ENCODE peak calls at places on chromosomes 5 and 9, in eight cellular contexts. One of them, this sample, is unnamed.

GRCh38 chr9:71816782-71817549 is 48.7 kb upstream of the CEMIP2 start:
- DNase-seq in epithelial cell of esophagus: no peak
- DNase-seq in kidney glomerular epithelial cell: no peak
- DNase-seq in BE2C: no peak
- DNase-seq in foreskin keratinocyte: no peak
- DNase-seq in stimulated activated CD4-positive, alpha-beta T cell treated with anti-CD3 and anti-CD28 coated beads, TNF-alpha, amount 100 ng/mL, for 24 hours: no peak
- DNase-seq in activated CD4-positive, alpha-beta T cell treated with anti-CD3 and anti-CD28 coated beads, Interleukin-2, amount 10 ng/mL, durations not matched to agents 24 days and 14 days: no peak
- DNase-seq in COR-L47: no peak
- DNase-seq in this sample: no peak

GRCh38 chr5:132371603-132371994 is 2.1 kb downstream of the SLC22A5 start:
- DNase-seq in epithelial cell of esophagus: no peak
- DNase-seq in kidney glomerular epithelial cell: no peak
- DNase-seq in BE2C: no peak
- DNase-seq in foreskin keratinocyte: no peak
- DNase-seq in stimulated activated CD4-positive, alpha-beta T cell treated with anti-CD3 and anti-CD28 coated beads, TNF-alpha, amount 100 ng/mL, for 24 hours: no peak
- DNase-seq in activated CD4-positive, alpha-beta T cell treated with anti-CD3 and anti-CD28 coated beads, Interleukin-2, amount 10 ng/mL, durations not matched to agents 24 days and 14 days: no peak
- DNase-seq in COR-L47: no peak
- DNase-seq in this sample: no peak

GRCh38 chr9:79384506-79384905 is 187.3 kb upstream of the TLE4 start:
- DNase-seq in epithelial cell of esophagus: peak; percentile 14
- DNase-seq in kidney glomerular epithelial cell: no peak
- DNase-seq in BE2C: no peak
- DNase-seq in foreskin keratinocyte: peak; percentile 12
- DNase-seq in stimulated activated CD4-positive, alpha-beta T cell treated with anti-CD3 and anti-CD28 coated beads, TNF-alpha, amount 100 ng/mL, for 24 hours: no peak
- DNase-seq in activated CD4-positive, alpha-beta T cell treated with anti-CD3 and anti-CD28 coated beads, Interleukin-2, amount 10 ng/mL, durations not matched to agents 24 days and 14 days: no peak
- DNase-seq in COR-L47: no peak
- DNase-seq in this sample: no peak

GRCh38 chr9:134025606-134026541 is 593 bp downstream of the BRD3OS start:
- DNase-seq in epithelial cell of esophagus: peak; percentile 32
- DNase-seq in kidney glomerular epithelial cell: no peak
- DNase-seq in BE2C: peak; percentile 59
- DNase-seq in foreskin keratinocyte: peak; percentile 8
- DNase-seq in stimulated activated CD4-positive, alpha-beta T cell treated with anti-CD3 and anti-CD28 coated beads, TNF-alpha, amount 100 ng/mL, for 24 hours: peak; percentile 15
- DNase-seq in activated CD4-positive, alpha-beta T cell treated with anti-CD3 and anti-CD28 coated beads, Interleukin-2, amount 10 ng/mL, durations not matched to agents 24 days and 14 days: peak; percentile 86
- DNase-seq in COR-L47: peak; percentile 53
- DNase-seq in this sample: no peak

GRCh38 chr9:76255781-76256455 is 138.3 kb downstream of the RFK start:
- DNase-seq in epithelial cell of esophagus: peak; percentile 89
- DNase-seq in kidney glomerular epithelial cell: no peak
- DNase-seq in BE2C: no peak
- DNase-seq in foreskin keratinocyte: peak; percentile 25
- DNase-seq in stimulated activated CD4-positive, alpha-beta T cell treated with anti-CD3 and anti-CD28 coated beads, TNF-alpha, amount 100 ng/mL, for 24 hours: no peak
- DNase-seq in activated CD4-positive, alpha-beta T cell treated with anti-CD3 and anti-CD28 coated beads, Interleukin-2, amount 10 ng/mL, durations not matched to agents 24 days and 14 days: no peak
- DNase-seq in COR-L47: no peak
- DNase-seq in this sample: no peak

GRCh38 chr5:110815916-110816605 is 77.3 kb downstream of the SLC25A46 start:
- DNase-seq in epithelial cell of esophagus: peak; percentile 54
- DNase-seq in kidney glomerular epithelial cell: peak; percentile 26
- DNase-seq in BE2C: no peak
- DNase-seq in foreskin keratinocyte: no peak
- DNase-seq in stimulated activated CD4-positive, alpha-beta T cell treated with anti-CD3 and anti-CD28 coated beads, TNF-alpha, amount 100 ng/mL, for 24 hours: no peak
- DNase-seq in activated CD4-positive, alpha-beta T cell treated with anti-CD3 and anti-CD28 coated beads, Interleukin-2, amount 10 ng/mL, durations not matched to agents 24 days and 14 days: no peak
- DNase-seq in COR-L47: no peak
- DNase-seq in this sample: no peak

GRCh38 chr9:120841930-120842684 is 615 bp downstream of the PSMD5 start:
- DNase-seq in epithelial cell of esophagus: peak; percentile 46
- DNase-seq in kidney glomerular epithelial cell: no peak
- DNase-seq in BE2C: no peak
- DNase-seq in foreskin keratinocyte: no peak
- DNase-seq in stimulated activated CD4-positive, alpha-beta T cell treated with anti-CD3 and anti-CD28 coated beads, TNF-alpha, amount 100 ng/mL, for 24 hours: no peak
- DNase-seq in activated CD4-positive, alpha-beta T cell treated with anti-CD3 and anti-CD28 coated beads, Interleukin-2, amount 10 ng/mL, durations not matched to agents 24 days and 14 days: no peak
- DNase-seq in COR-L47: no peak
- DNase-seq in this sample: no peak

GRCh38 chr5:39394946-39395345 is 29.8 kb downstream of the DAB2 start:
- DNase-seq in epithelial cell of esophagus: peak; percentile 94
- DNase-seq in kidney glomerular epithelial cell: peak; percentile 51
- DNase-seq in BE2C: no peak
- DNase-seq in foreskin keratinocyte: peak; percentile 66
- DNase-seq in stimulated activated CD4-positive, alpha-beta T cell treated with anti-CD3 and anti-CD28 coated beads, TNF-alpha, amount 100 ng/mL, for 24 hours: no peak
- DNase-seq in activated CD4-positive, alpha-beta T cell treated with anti-CD3 and anti-CD28 coated beads, Interleukin-2, amount 10 ng/mL, durations not matched to agents 24 days and 14 days: no peak
- DNase-seq in COR-L47: no peak
- DNase-seq in this sample: no peak

GRCh38 chr5:36452394-36453100 is 150.8 kb upstream of the RANBP3L start:
- DNase-seq in epithelial cell of esophagus: peak; percentile 97
- DNase-seq in kidney glomerular epithelial cell: no peak
- DNase-seq in BE2C: no peak
- DNase-seq in foreskin keratinocyte: peak; percentile 88
- DNase-seq in stimulated activated CD4-positive, alpha-beta T cell treated with anti-CD3 and anti-CD28 coated beads, TNF-alpha, amount 100 ng/mL, for 24 hours: no peak
- DNase-seq in activated CD4-positive, alpha-beta T cell treated with anti-CD3 and anti-CD28 coated beads, Interleukin-2, amount 10 ng/mL, durations not matched to agents 24 days and 14 days: no peak
- DNase-seq in COR-L47: no peak
- DNase-seq in this sample: no peak

GRCh38 chr9:20854444-20854843 is 170.4 kb downstream of the FOCAD start:
- DNase-seq in epithelial cell of esophagus: no peak
- DNase-seq in kidney glomerular epithelial cell: no peak
- DNase-seq in BE2C: no peak
- DNase-seq in foreskin keratinocyte: no peak
- DNase-seq in stimulated activated CD4-positive, alpha-beta T cell treated with anti-CD3 and anti-CD28 coated beads, TNF-alpha, amount 100 ng/mL, for 24 hours: no peak
- DNase-seq in activated CD4-positive, alpha-beta T cell treated with anti-CD3 and anti-CD28 coated beads, Interleukin-2, amount 10 ng/mL, durations not matched to agents 24 days and 14 days: no peak
- DNase-seq in COR-L47: no peak
- DNase-seq in this sample: no peak

GRCh38 chr9:38681747-38682227 is 38.1 kb downstream of the FAM240B start:
- DNase-seq in epithelial cell of esophagus: peak; percentile 74
- DNase-seq in kidney glomerular epithelial cell: peak; percentile 54
- DNase-seq in BE2C: no peak
- DNase-seq in foreskin keratinocyte: peak; percentile 66
- DNase-seq in stimulated activated CD4-positive, alpha-beta T cell treated with anti-CD3 and anti-CD28 coated beads, TNF-alpha, amount 100 ng/mL, for 24 hours: no peak
- DNase-seq in activated CD4-positive, alpha-beta T cell treated with anti-CD3 and anti-CD28 coated beads, Interleukin-2, amount 10 ng/mL, durations not matched to agents 24 days and 14 days: no peak
- DNase-seq in COR-L47: no peak
- DNase-seq in this sample: no peak

GRCh38 chr9:99135498-99135897 is 30.6 kb downstream of the TGFBR1 start:
- DNase-seq in epithelial cell of esophagus: no peak
- DNase-seq in kidney glomerular epithelial cell: no peak
- DNase-seq in BE2C: no peak
- DNase-seq in foreskin keratinocyte: no peak
- DNase-seq in stimulated activated CD4-positive, alpha-beta T cell treated with anti-CD3 and anti-CD28 coated beads, TNF-alpha, amount 100 ng/mL, for 24 hours: no peak
- DNase-seq in activated CD4-positive, alpha-beta T cell treated with anti-CD3 and anti-CD28 coated beads, Interleukin-2, amount 10 ng/mL, durations not matched to agents 24 days and 14 days: peak; percentile 70
- DNase-seq in COR-L47: no peak
- DNase-seq in this sample: no peak

GRCh38 chr9:122941560-122942234 is 877 bp downstream of the RABGAP1 start:
- DNase-seq in epithelial cell of esophagus: peak; percentile 72
- DNase-seq in kidney glomerular epithelial cell: peak; percentile 57
- DNase-seq in BE2C: no peak
- DNase-seq in foreskin keratinocyte: peak; percentile 41
- DNase-seq in stimulated activated CD4-positive, alpha-beta T cell treated with anti-CD3 and anti-CD28 coated beads, TNF-alpha, amount 100 ng/mL, for 24 hours: no peak
- DNase-seq in activated CD4-positive, alpha-beta T cell treated with anti-CD3 and anti-CD28 coated beads, Interleukin-2, amount 10 ng/mL, durations not matched to agents 24 days and 14 days: no peak
- DNase-seq in COR-L47: no peak
- DNase-seq in this sample: no peak

GRCh38 chr5:180130291-180130869 is 58.8 kb upstream of the RNF130 start:
- DNase-seq in epithelial cell of esophagus: no peak
- DNase-seq in kidney glomerular epithelial cell: no peak
- DNase-seq in BE2C: no peak
- DNase-seq in foreskin keratinocyte: no peak
- DNase-seq in stimulated activated CD4-positive, alpha-beta T cell treated with anti-CD3 and anti-CD28 coated beads, TNF-alpha, amount 100 ng/mL, for 24 hours: no peak
- DNase-seq in activated CD4-positive, alpha-beta T cell treated with anti-CD3 and anti-CD28 coated beads, Interleukin-2, amount 10 ng/mL, durations not matched to agents 24 days and 14 days: no peak
- DNase-seq in COR-L47: no peak
- DNase-seq in this sample: no peak

GRCh38 chr5:83473344-83474169 is 2.0 kb downstream of the VCAN start:
- DNase-seq in epithelial cell of esophagus: peak; percentile 97
- DNase-seq in kidney glomerular epithelial cell: peak; percentile 95
- DNase-seq in BE2C: peak; percentile 88
- DNase-seq in foreskin keratinocyte: peak; percentile 94
- DNase-seq in stimulated activated CD4-positive, alpha-beta T cell treated with anti-CD3 and anti-CD28 coated beads, TNF-alpha, amount 100 ng/mL, for 24 hours: peak; percentile 30
- DNase-seq in activated CD4-positive, alpha-beta T cell treated with anti-CD3 and anti-CD28 coated beads, Interleukin-2, amount 10 ng/mL, durations not matched to agents 24 days and 14 days: peak; percentile 86
- DNase-seq in COR-L47: peak; percentile 67
- DNase-seq in this sample: peak; percentile 95

GRCh38 chr9:6877671-6878161 is 119.9 kb downstream of the KDM4C start:
- DNase-seq in epithelial cell of esophagus: peak; percentile 64
- DNase-seq in kidney glomerular epithelial cell: peak; percentile 93
- DNase-seq in BE2C: no peak
- DNase-seq in foreskin keratinocyte: peak; percentile 32
- DNase-seq in stimulated activated CD4-positive, alpha-beta T cell treated with anti-CD3 and anti-CD28 coated beads, TNF-alpha, amount 100 ng/mL, for 24 hours: no peak
- DNase-seq in activated CD4-positive, alpha-beta T cell treated with anti-CD3 and anti-CD28 coated beads, Interleukin-2, amount 10 ng/mL, durations not matched to agents 24 days and 14 days: no peak
- DNase-seq in COR-L47: no peak
- DNase-seq in this sample: no peak

This sample was measured in smooth muscle cell of the brain vasculature.